ENCODE peak calls at places on chromosomes 12 and 14, in seven cellular contexts. X, S, M, W, P, C and J are unnamed samples.

GRCh38 chr12:114405449-114406271 is at the start of gene TBX5:
- DNase-seq in W (no peak), M (no peak), S (peak; percentile 18), P (peak; percentile 84), X (no peak), C (no peak), J (no peak)

GRCh38 chr14:83992857-83993256 is 1537.1 kb upstream of the FLRT2 start:
- DNase-seq in P (no peak), W (no peak), X (no peak), S (no peak), M (no peak), C (no peak), J (no peak)

GRCh38 chr12:6858796-6859195 is 6.8 kb downstream of the USP5 start:
- DNase-seq in X (no peak), C (no peak), M (no peak), P (no peak), W (no peak), S (no peak), J (no peak)

GRCh38 chr12:93536111-93536765 is 36.2 kb upstream of the SOCS2 start:
- DNase-seq in M (no peak), W (no peak), X (no peak), S (no peak), C (no peak), P (no peak), J (no peak)

GRCh38 chr14:51053157-51053556 is 41.7 kb downstream of the TRIM9 start:
- DNase-seq in M (no peak), P (no peak), C (no peak), S (no peak), X (no peak), W (no peak), J (no peak)

GRCh38 chr12:127284021-127284420 is 982.9 kb upstream of the TMEM132C start:
- DNase-seq in S (no peak), X (no peak), M (no peak), P (no peak), C (no peak), W (no peak), J (no peak)

GRCh38 chr12:68587448-68587873 is 23.2 kb upstream of the RAP1B start:
- DNase-seq in S (no peak), M (no peak), X (no peak), P (no peak), C (no peak), W (no peak), J (no peak)

GRCh38 chr12:113422929-113423669 is 919 bp downstream of the SDSL start:
- DNase-seq in S (no peak), P (no peak), X (no peak), C (no peak), W (no peak), M (no peak), J (no peak)

GRCh38 chr12:32155911-32156585 is 49.4 kb downstream of the BICD1 start:
- DNase-seq in C (no peak), X (no peak), W (no peak), S (no peak), P (no peak), M (no peak), J (no peak)

GRCh38 chr12:57934804-57935203 is 6.6 kb upstream of the ATP23 start:
- DNase-seq in X (no peak), C (no peak), W (no peak), M (no peak), S (no peak), P (no peak), J (no peak)
- H3K4me3 ChIP-seq in X (no peak overlapping the region), C (no peak overlapping the region), W (no peak overlapping the region), M (no peak overlapping the region), S (peak overlapping the region; percentile 72), P (no peak overlapping the region), J (no peak overlapping the region)

GRCh38 chr14:74616507-74616906 is 4.5 kb upstream of the LTBP2 start:
- DNase-seq in P (no peak), M (peak; percentile 45), W (no peak), X (peak; percentile 70), S (no peak), C (no peak), J (no peak)
- H3K4me3 ChIP-seq in P (no peak overlapping the region), M (no peak overlapping the region), W (peak overlapping the region; percentile 39), X (no peak overlapping the region), S (no peak overlapping the region), C (no peak overlapping the region), J (no peak overlapping the region)

GRCh38 chr14:89058707-89059106 is 234.3 kb downstream of the TTC8 start:
- DNase-seq in S (no peak), M (no peak), X (no peak), P (no peak), W (no peak), C (no peak), J (no peak)
- H3K4me3 ChIP-seq in S (no peak overlapping the region), M (no peak overlapping the region), X (no peak overlapping the region), P (no peak overlapping the region), W (no peak overlapping the region), C (no peak overlapping the region), J (no peak overlapping the region)

DNA sequence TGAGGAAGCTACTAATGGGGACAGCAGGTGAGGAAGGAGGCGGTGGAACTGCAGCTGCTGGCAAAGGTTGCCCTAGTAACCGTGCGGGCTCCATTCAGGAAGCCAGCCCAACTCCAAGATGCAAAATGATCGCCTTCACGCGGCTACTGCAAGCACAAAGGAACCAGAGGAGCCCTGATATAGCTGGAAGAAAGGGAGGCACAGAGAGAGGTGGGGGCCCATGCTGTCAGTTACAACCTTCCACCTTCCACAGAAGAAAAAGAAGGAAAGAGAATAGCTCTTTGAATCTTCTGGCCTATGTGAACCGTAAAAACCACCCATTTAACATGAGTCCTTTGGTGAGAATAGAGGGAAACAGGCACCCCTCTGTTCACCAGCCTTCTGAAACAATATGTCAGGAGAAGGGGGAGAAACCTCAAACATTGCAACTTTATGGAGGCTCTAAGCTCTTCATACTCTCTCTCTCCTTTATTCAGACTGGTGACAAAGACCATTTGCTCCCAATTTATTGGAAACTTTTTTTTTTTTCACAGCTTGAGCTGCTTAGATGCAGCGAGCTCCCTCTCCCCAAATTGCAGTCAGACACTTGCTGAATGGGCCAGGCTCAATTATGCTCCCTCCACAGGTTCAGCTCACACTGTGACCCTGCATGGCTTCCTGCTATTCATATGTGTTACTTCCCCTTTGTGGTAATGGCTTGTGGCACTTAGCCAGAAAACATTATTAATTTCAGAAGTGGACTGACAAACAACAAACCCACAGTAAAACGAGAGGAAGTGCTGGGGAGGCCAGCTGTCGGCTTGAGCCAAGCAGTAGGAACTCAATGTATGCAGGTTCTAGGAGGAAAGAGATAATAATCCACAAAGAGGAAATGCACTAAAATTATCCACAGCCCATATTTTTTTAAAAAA is 6.2 kb downstream of the DUSP6 start:
- DNase-seq in S (peak; percentile 80), C (no peak), W (no peak), P (peak; percentile 61), M (peak; percentile 68), X (peak; percentile 65), J (peak; percentile 74)
- H3K4me3 ChIP-seq in S (peak overlapping the region; percentile 87), C (no peak overlapping the region), W (peak overlapping the region; percentile 34), P (no peak overlapping the region), M (no peak overlapping the region), X (no peak overlapping the region), J (no peak overlapping the region)

GRCh38 chr14:58327019-58327418 is 28.7 kb downstream of the ARID4A start:
- DNase-seq in P (no peak), M (no peak), S (no peak), X (no peak), W (no peak), C (no peak), J (no peak)

GRCh38 chr14:58331111-58331510 is 32.8 kb downstream of the ARID4A start:
- DNase-seq in M (peak; percentile 92), P (peak; percentile 21), C (peak; percentile 72), W (peak; percentile 71), S (peak; percentile 94), X (peak; percentile 80), J (peak; percentile 76)

DNA sequence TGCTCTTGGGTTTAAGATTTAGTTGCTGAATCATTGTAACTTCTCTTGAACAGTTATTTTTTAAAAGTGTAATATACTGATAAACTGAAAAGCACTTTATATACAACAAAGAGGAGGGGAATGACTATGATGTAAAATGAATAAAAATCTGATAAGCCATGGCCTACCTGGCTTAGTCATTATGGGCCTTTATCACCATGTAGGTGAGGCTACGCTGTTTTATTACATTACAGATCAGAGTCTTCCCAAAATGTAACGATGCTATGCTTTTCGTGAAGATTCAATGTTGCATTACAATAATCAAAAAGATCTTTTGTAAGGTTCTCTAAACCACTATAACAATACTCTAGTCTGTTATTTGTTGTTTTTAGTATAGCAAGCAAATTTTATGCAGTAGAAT is 34.2 kb downstream of the ARID4A start:
- DNase-seq in X (no peak), P (no peak), C (no peak), W (no peak), M (no peak), S (no peak), J (no peak)
- H3K4me3 ChIP-seq in X (no peak overlapping the region), P (no peak overlapping the region), C (no peak overlapping the region), W (no peak overlapping the region), M (no peak overlapping the region), S (no peak overlapping the region), J (no peak overlapping the region)

GRCh38 chr14:20657216-20658211 is 16.0 kb upstream of the OR6S1 start:
- DNase-seq in C (no peak), S (no peak), X (no peak), M (no peak), P (peak; percentile 89), W (no peak), J (no peak)
- H3K4me3 ChIP-seq in C (no peak overlapping the region), S (no peak overlapping the region), X (no peak overlapping the region), M (no peak overlapping the region), P (peak overlapping the region; percentile 49), W (no peak overlapping the region), J (no peak overlapping the region)